ENCODE peak calls at places on chromosomes 5 and 9, in eight cellular contexts. L is GM18507, K is lower leg skin, B is cerebellum, V is 8988T, Z is NT2/D1, J is nephron progenitor cell, N is retina. Y is an unnamed sample.

GRCh38 chr9:114364123-114364522 is 23.7 kb downstream of the AKNA start:
- DNase-seq in L (no peak), K (no peak), B (no peak), V (no peak), Z (no peak), J (no peak), N (no peak), Y (no peak)

GRCh38 chr5:133245191-133246052 is 193.6 kb downstream of the HSPA4 start:
- DNase-seq in L (no peak), K (no peak), B (no peak), V (peak), Z (peak), J (no peak), N (no peak), Y (no peak)

GRCh38 chr5:60382761-60383160 is 317.2 kb downstream of the DEPDC1B start:
- DNase-seq in L (no peak), K (no peak), B (peak), V (peak), Z (no peak), J (no peak), N (no peak), Y (no peak)

GRCh38 chr5:35659556-35659955 is 41.9 kb downstream of the SPEF2 start:
- DNase-seq in L (no peak), K (no peak), B (no peak), V (no peak), Z (no peak), J (no peak), N (no peak), Y (no peak)

GRCh38 chr9:17135578-17135904 is 701 bp downstream of the CNTLN start:
- DNase-seq in L (no peak), K (peak), B (no peak), V (peak), Z (no peak), J (no peak), N (no peak), Y (peak)

GRCh38 chr5:16593013-16593412 is 23.8 kb downstream of the RETREG1 start:
- DNase-seq in L (no peak), K (no peak), B (no peak), V (no peak), Z (no peak), J (no peak), N (no peak), Y (no peak)

GRCh38 chr9:114472765-114473446 is 32.4 kb downstream of the WHRN start:
- DNase-seq in L (no peak), K (peak), B (no peak), V (no peak), Z (no peak), J (no peak), N (no peak), Y (no peak)

GRCh38 chr9:134655591-134656333 is 14.2 kb downstream of the COL5A1 start:
- DNase-seq in L (no peak), K (no peak), B (no peak), V (no peak), Z (no peak), J (peak), N (no peak), Y (no peak)

GRCh38 chr9:133708770-133709611 is 29.2 kb downstream of the SARDH start:
- DNase-seq in L (no peak), K (no peak), B (no peak), V (no peak), Z (no peak), J (peak), N (peak), Y (no peak)

GRCh38 chr5:65728219-65728618 is 6.2 kb downstream of the NLN start:
- DNase-seq in L (no peak), K (no peak), B (no peak), V (no peak), Z (no peak), J (no peak), N (no peak), Y (no peak)

GRCh38 chr9:3894764-3895163 is 369.0 kb upstream of the RFX3 start:
- DNase-seq in L (no peak), K (no peak), B (no peak), V (no peak), Z (no peak), J (no peak), N (no peak), Y (no peak)

GRCh38 chr9:73531658-73532057 is 380.0 kb downstream of the ANXA1 start:
- DNase-seq in L (no peak), K (no peak), B (no peak), V (no peak), Z (no peak), J (no peak), N (no peak), Y (no peak)

GRCh38 chr9:135890190-135890861 is 17.0 kb downstream of the CAMSAP1 start:
- DNase-seq in L (no peak), K (peak), B (no peak), V (no peak), Z (no peak), J (no peak), N (no peak), Y (no peak)

GRCh38 chr5:86546582-86546981 is 71.2 kb upstream of the COX7C start:
- DNase-seq in L (no peak), K (no peak), B (no peak), V (no peak), Z (no peak), J (no peak), N (no peak), Y (no peak)

GRCh38 chr9:35357116-35357515 is 132.8 kb upstream of the RUSC2 start:
- DNase-seq in L (no peak), K (no peak), B (no peak), V (no peak), Z (no peak), J (no peak), N (no peak), Y (no peak)

GRCh38 chr5:179270581-179271300 is 74.5 kb downstream of the ADAMTS2 start:
- DNase-seq in L (no peak), K (peak), B (no peak), V (no peak), Z (no peak), J (no peak), N (no peak), Y (no peak)

GRCh38 chr5:151004499-151004898 is 15.9 kb upstream of the GPX3 start:
- DNase-seq in L (no peak), K (no peak), B (no peak), V (no peak), Z (no peak), J (no peak), N (no peak), Y (no peak)

GRCh38 chr5:8843766-8844165 is 702.1 kb downstream of the SEMA5A start:
- DNase-seq in L (no peak), K (peak), B (no peak), V (no peak), Z (no peak), J (no peak), N (peak), Y (peak)

GRCh38 chr9:133188006-133188842 is 20.8 kb downstream of the OBP2B start:
- DNase-seq in L (no peak), K (peak), B (no peak), V (peak), Z (peak), J (peak), N (no peak), Y (no peak)

GRCh38 chr5:150789943-150790611 is 11.5 kb downstream of the SMIM3 start:
- DNase-seq in L (no peak), K (no peak), B (no peak), V (no peak), Z (peak), J (no peak), N (no peak), Y (peak)

GRCh38 chr9:70586506-70586905 is 172.0 kb upstream of the KLF9 start:
- DNase-seq in L (no peak), K (no peak), B (no peak), V (no peak), Z (no peak), J (no peak), N (no peak), Y (no peak)

GRCh38 chr5:172444110-172444510 is 10.2 kb downstream of the SH3PXD2B start:
- DNase-seq in L (no peak), K (peak), B (no peak), V (no peak), Z (no peak), J (no peak), N (no peak), Y (no peak)

GRCh38 chr9:90344013-90344412 is 298.6 kb downstream of the DIRAS2 start:
- DNase-seq in L (no peak), K (no peak), B (no peak), V (no peak), Z (no peak), J (no peak), N (no peak), Y (no peak)

GRCh38 chr9:32423371-32423770 is 38.9 kb downstream of the ACO1 start:
- DNase-seq in L (no peak), K (no peak), B (no peak), V (peak), Z (no peak), J (no peak), N (no peak), Y (no peak)

GRCh38 chr5:139181835-139182452 is 16.2 kb downstream of the SIL1 start:
- DNase-seq in L (no peak), K (no peak), B (no peak), V (no peak), Z (no peak), J (no peak), N (peak), Y (no peak)

GRCh38 chr9:138116521-138116920 is 238.9 kb downstream of the CACNA1B start:
- DNase-seq in L (no peak), K (peak), B (no peak), V (no peak), Z (no peak), J (no peak), N (no peak), Y (no peak)

GRCh38 chr9:84850830-84851372 is 181.4 kb downstream of the NTRK2 start:
- DNase-seq in L (no peak), K (no peak), B (no peak), V (no peak), Z (no peak), J (no peak), N (peak), Y (no peak)

GRCh38 chr5:181246276-181247050 is 2.8 kb upstream of the RACK1 start:
- DNase-seq in L (peak), K (peak), B (peak), V (peak), Z (no peak), J (peak), N (peak), Y (peak)

GRCh38 chr9:134326754-134327526 is 685 bp downstream of the RXRA start:
- DNase-seq in L (peak), K (no peak), B (no peak), V (peak), Z (no peak), J (peak), N (no peak), Y (no peak)

GRCh38 chr5:59793000-59793399 is 100.5 kb downstream of the PDE4D start:
- DNase-seq in L (no peak), K (no peak), B (no peak), V (no peak), Z (no peak), J (no peak), N (no peak), Y (no peak)